ENCODE peak calls at places on chromosomes 12 and 14, in six cellular contexts. J is HepG2, D is A549, Q is transverse colon, M is stomach, Z is ovary. L is an unnamed sample.

GRCh38 chr12:64187370-64187769 is 34.7 kb downstream of the KICS2 start:
- DNase-seq in J (no peak), D (no peak), Q (no peak), M (no peak), Z (no peak), L (no peak)

GRCh38 chr12:124804011-124804621 is 59.5 kb downstream of the SCARB1 start:
- DNase-seq in J (peak), D (peak), Q (no peak), M (peak), Z (no peak), L (peak)

GRCh38 chr12:76608070-76608469 is 48.5 kb upstream of the OSBPL8 start:
- DNase-seq in J (no peak), D (no peak), Q (no peak), M (no peak), Z (no peak), L (no peak)

GRCh38 chr12:113840401-113841042 is 125.6 kb downstream of the RBM19 start:
- DNase-seq in J (no peak), D (no peak), Q (no peak), M (no peak), Z (no peak), L (no peak)

GRCh38 chr12:1594045-1594294 is 411 bp downstream of the FBXL14 start:
- DNase-seq in J (no peak), D (peak), Q (peak), M (peak), Z (no peak), L (no peak)

GRCh38 chr12:27868165-27868564 is 88.1 kb upstream of the MANSC4 start:
- DNase-seq in J (no peak), D (no peak), Q (no peak), M (no peak), Z (no peak), L (no peak)

GRCh38 chr14:99255621-99256482 is 16.1 kb downstream of the BCL11B start:
- DNase-seq in J (no peak), D (no peak), Q (no peak), M (no peak), Z (no peak), L (no peak)

GRCh38 chr14:31787377-31787776 is 226.2 kb downstream of the NUBPL start:
- DNase-seq in J (peak), D (peak), Q (no peak), M (no peak), Z (no peak), L (no peak)

GRCh38 chr14:90355540-90356518 is 24.1 kb upstream of the NRDE2 start:
- DNase-seq in J (peak), D (no peak), Q (no peak), M (no peak), Z (no peak), L (no peak)

GRCh38 chr14:85003805-85004204 is 526.1 kb upstream of the FLRT2 start:
- DNase-seq in J (no peak), D (no peak), Q (no peak), M (no peak), Z (no peak), L (no peak)

GRCh38 chr12:51827925-51828818 is 20.3 kb downstream of the FIGNL2 start:
- DNase-seq in J (no peak), D (peak), Q (peak), M (peak), Z (no peak), L (no peak)

GRCh38 chr12:122031342-122032216 is 9.9 kb downstream of the BCL7A start:
- DNase-seq in J (no peak), D (peak), Q (peak), M (peak), Z (no peak), L (peak)

GRCh38 chr12:109736552-109737108 is 23.0 kb downstream of the FAM222A start:
- DNase-seq in J (peak), D (peak), Q (no peak), M (peak), Z (peak), L (no peak)

GRCh38 chr14:81837304-81837703 is 303.7 kb upstream of the SEL1L start:
- DNase-seq in J (no peak), D (no peak), Q (no peak), M (no peak), Z (no peak), L (no peak)

GRCh38 chr14:57812000-57812399 is 53.9 kb downstream of the SLC35F4 start:
- DNase-seq in J (no peak), D (no peak), Q (no peak), M (no peak), Z (no peak), L (no peak)

GRCh38 chr12:71942259-71942658 is 3.6 kb downstream of the TPH2 start:
- DNase-seq in J (no peak), D (no peak), Q (no peak), M (no peak), Z (no peak), L (no peak)

GRCh38 chr14:93078830-93079229 is 36.9 kb downstream of the ITPK1 start:
- DNase-seq in J (no peak), D (no peak), Q (no peak), M (no peak), Z (no peak), L (no peak)

GRCh38 chr14:69101331-69101826 is 51.5 kb downstream of the DCAF5 start:
- DNase-seq in J (no peak), D (peak), Q (no peak), M (no peak), Z (no peak), L (peak)

GRCh38 chr14:53652068-53652467 is 304.6 kb downstream of the BMP4 start:
- DNase-seq in J (no peak), D (no peak), Q (no peak), M (no peak), Z (no peak), L (no peak)

GRCh38 chr14:40983604-40984003 is 623.1 kb upstream of the LRFN5 start:
- DNase-seq in J (no peak), D (no peak), Q (no peak), M (no peak), Z (no peak), L (no peak)

GRCh38 chr12:13000935-13001724 is 1.1 kb upstream of the HEBP1 start:
- DNase-seq in J (peak), D (peak), Q (peak), M (peak), Z (peak), L (no peak)

GRCh38 chr12:75684678-75685620 is 173.5 kb upstream of the KRR1 start:
- DNase-seq in J (no peak), D (no peak), Q (no peak), M (no peak), Z (no peak), L (no peak)

GRCh38 chr12:69583203-69583602 is 2.1 kb upstream of the CCT2 start:
- DNase-seq in J (peak), D (no peak), Q (no peak), M (no peak), Z (no peak), L (no peak)

GRCh38 chr14:39267592-39268112 is 33.9 kb downstream of the MIA2 start:
- DNase-seq in J (peak), D (no peak), Q (no peak), M (no peak), Z (no peak), L (no peak)

GRCh38 chr14:90491221-90491867 is 94.5 kb downstream of the CALM1 start:
- DNase-seq in J (no peak), D (no peak), Q (no peak), M (no peak), Z (peak), L (peak)

GRCh38 chr14:44108601-44109000 is 398.5 kb downstream of the FSCB start:
- DNase-seq in J (no peak), D (no peak), Q (no peak), M (no peak), Z (no peak), L (no peak)

GRCh38 chr14:39459795-39460478 is 27.7 kb upstream of the FBXO33 start:
- DNase-seq in J (no peak), D (no peak), Q (no peak), M (no peak), Z (no peak), L (no peak)

GRCh38 chr12:55737581-55738112 is 5.3 kb upstream of the GDF11 start:
- DNase-seq in J (no peak), D (no peak), Q (no peak), M (no peak), Z (no peak), L (no peak)

GRCh38 chr14:94462763-94463572 is 10.4 kb upstream of the SERPINA11 start:
- DNase-seq in J (peak), D (no peak), Q (no peak), M (no peak), Z (no peak), L (no peak)

GRCh38 chr14:93303659-93304058 is 29.2 kb downstream of the BTBD7 start:
- DNase-seq in J (no peak), D (no peak), Q (no peak), M (no peak), Z (no peak), L (no peak)

GRCh38 chr14:74645244-74645643 is 33.2 kb upstream of the LTBP2 start:
- DNase-seq in J (no peak), D (no peak), Q (no peak), M (no peak), Z (no peak), L (no peak)

GRCh38 chr12:112456029-112456428 is 37.3 kb downstream of the PTPN11 start:
- DNase-seq in J (no peak), D (no peak), Q (no peak), M (no peak), Z (no peak), L (no peak)

GRCh38 chr12:56333197-56333678 is 562 bp downstream of the PAN2 start:
- DNase-seq in J (no peak), D (no peak), Q (no peak), M (no peak), Z (no peak), L (no peak)

GRCh38 chr12:56014205-56014604 is 6.6 kb upstream of the IKZF4 start:
- DNase-seq in J (no peak), D (no peak), Q (no peak), M (no peak), Z (no peak), L (no peak)

GRCh38 chr12:89525002-89525823 is 617 bp upstream of the GALNT4 start:
- DNase-seq in J (peak), D (peak), Q (peak), M (peak), Z (peak), L (no peak)

GRCh38 chr14:21543426-21544350 is 17.5 kb upstream of the SALL2 start:
- DNase-seq in J (no peak), D (no peak), Q (no peak), M (no peak), Z (no peak), L (no peak)

GRCh38 chr12:41511247-41511646 is 323.1 kb downstream of the PDZRN4 start:
- DNase-seq in J (no peak), D (no peak), Q (no peak), M (no peak), Z (no peak), L (no peak)

DNA sequence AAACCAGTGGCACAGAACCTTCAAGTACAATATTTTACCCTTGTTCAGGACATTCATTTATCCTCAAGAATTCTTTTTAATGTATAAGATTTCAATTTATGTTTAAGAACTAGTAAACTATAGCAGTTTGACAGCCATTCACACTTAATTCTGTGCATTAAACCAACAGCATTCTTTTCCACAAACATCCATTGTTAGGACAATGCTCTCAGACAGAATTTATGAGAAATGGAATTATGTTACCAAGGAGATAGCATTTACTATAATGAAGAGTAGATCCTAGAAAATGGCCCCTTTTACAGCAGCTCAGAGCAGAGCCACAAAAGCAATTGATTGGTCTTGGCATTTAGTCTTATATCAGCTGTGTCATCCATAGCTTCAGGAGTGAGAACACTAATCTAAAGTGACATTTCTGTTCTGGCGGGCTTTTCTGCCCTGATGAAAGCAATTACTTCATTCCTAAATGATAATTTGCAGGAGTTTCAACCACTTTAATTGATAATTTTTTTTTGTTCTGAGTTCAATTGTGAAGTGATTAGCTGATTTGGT is 268.9 kb downstream of the NPAS3 start:
- DNase-seq in J (no peak), D (no peak), Q (no peak), M (no peak), Z (no peak), L (no peak)
- TF ChIP-seq EP300 in J (no peak), D (no peak), Q (no peak), M (no peak), Z (no peak), L (no peak)

GRCh38 chr14:50088731-50089130 is 27.6 kb downstream of the VCPKMT start:
- DNase-seq in J (no peak), D (no peak), Q (no peak), M (no peak), Z (no peak), L (no peak)

GRCh38 chr14:50089213-50089612 is 27.2 kb downstream of the VCPKMT start:
- DNase-seq in J (no peak), D (no peak), Q (no peak), M (no peak), Z (no peak), L (no peak)

GRCh38 chr14:50088117-50088515 is 28.3 kb downstream of the VCPKMT start:
- DNase-seq in J (no peak), D (no peak), Q (no peak), M (no peak), Z (no peak), L (no peak)

GRCh38 chr14:50086316-50086700 is 30.1 kb downstream of the VCPKMT start:
- DNase-seq in J (no peak), D (no peak), Q (no peak), M (no peak), Z (no peak), L (no peak)

GRCh38 chr14:50087350-50088116 is 28.8 kb downstream of the VCPKMT start:
- DNase-seq in J (no peak), D (no peak), Q (no peak), M (no peak), Z (no peak), L (no peak)
- H3K27ac ChIP-seq in J (no peak), D (no peak), Q (no peak), M (peak), Z (no peak), L (no peak)

DNA sequence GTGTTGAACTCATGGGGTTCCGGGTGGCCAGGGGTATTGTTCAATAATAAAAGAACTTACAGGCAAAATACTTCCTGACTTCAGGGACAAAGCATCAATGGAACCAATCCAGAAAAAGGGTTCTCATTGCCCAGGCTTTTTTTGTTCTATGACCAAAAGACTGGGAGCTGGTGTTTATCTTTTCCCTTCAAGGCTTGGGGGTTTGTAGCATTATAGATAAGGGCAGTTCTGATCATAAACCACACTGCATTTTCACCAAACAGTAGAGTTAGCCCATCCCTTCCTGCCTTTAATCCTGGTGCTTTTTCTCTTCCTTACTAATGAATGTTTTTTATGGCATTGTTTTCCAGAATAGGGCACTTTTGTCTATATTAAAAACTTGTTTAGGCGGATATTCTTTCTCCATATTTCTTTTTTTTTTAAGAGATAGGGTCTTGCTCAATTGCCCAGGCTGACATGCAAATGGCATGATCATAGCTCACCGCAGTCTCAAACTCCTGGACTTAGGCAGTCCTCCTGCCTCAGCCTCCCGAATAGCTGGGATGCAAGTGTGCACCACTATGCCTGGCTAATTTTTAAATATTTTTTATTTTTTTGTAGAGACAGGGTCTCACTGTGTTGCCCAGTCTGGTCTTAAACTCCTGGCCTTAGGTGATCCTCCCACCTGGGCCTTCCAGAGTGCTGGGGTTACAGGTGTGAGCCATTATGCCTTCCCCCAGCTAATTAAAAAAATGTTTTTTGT is 9.7 kb downstream of the FUT8 start:
- DNase-seq in J (no peak), D (no peak), Q (no peak), M (no peak), Z (no peak), L (no peak)
- TF ChIP-seq EP300 in J (no peak), D (no peak), Q (no peak), M (no peak), Z (no peak), L (no peak)

GRCh38 chr14:56810341-56810740 is at the start of gene OTX2:
- DNase-seq in J (no peak), D (no peak), Q (no peak), M (no peak), Z (no peak), L (no peak)

GRCh38 chr14:56810850-56811595 is 744 bp upstream of the OTX2 start:
- DNase-seq in J (no peak), D (no peak), Q (no peak), M (no peak), Z (no peak), L (no peak)

GRCh38 chr14:56808314-56809201 is 1.7 kb downstream of the OTX2 start:
- DNase-seq in J (no peak), D (no peak), Q (no peak), M (no peak), Z (no peak), L (no peak)

GRCh38 chr14:56807586-56808168 is 2.6 kb downstream of the OTX2 start:
- DNase-seq in J (no peak), D (no peak), Q (no peak), M (no peak), Z (no peak), L (no peak)

DNA sequence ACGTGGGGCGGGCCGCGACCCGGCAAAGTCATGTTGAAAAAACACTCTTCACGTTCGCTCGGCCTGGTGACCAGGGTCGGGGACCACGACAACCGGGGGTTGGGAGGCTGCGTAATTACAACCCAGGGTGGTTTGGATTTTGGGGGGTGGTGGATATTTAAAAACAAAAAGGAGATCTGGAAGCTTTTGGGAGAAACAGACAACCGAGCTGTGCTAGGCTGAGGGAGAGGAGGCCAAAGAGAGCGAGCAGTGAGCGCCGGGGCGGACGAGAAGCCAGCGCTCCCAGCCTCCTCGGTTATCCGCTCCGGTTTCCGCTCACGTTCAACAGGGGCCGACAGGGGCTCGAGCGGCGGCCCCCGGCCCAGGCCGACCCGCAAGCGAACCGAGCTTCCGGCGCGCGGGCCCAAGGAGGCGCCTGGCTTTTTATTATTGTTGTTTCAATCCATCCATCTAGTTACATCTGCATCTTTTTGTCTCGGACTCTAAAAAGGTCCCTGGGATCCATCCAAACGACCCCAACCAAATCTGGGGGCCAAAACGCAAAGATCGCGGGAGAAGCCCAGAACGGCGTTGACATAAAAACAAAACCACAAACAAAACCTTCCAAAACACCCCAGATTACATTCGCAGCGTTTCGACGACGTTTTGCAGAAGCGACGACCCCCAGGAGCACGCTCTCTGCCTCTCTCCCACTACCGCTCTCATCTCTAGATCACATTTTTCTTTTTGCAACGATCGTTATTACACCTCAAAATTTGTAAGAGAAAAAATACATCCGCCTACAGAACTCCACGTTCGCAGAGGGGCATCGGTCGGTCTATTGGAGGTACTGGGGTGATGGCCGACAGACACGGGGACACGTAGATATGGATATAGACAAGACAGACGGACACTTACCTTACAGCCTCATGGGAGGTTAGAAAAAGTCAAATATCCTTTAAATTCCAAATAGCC is 740 bp downstream of the OTX2 start:
- DNase-seq in J (no peak), D (no peak), Q (no peak), M (no peak), Z (no peak), L (no peak)
- H3K27ac ChIP-seq in J (no peak), D (no peak), Q (no peak), M (no peak), Z (no peak), L (no peak)